ENCODE peak calls at places on chromosomes 13 and 19, in six cellular contexts. E is A549; I is CD8-positive, alpha-beta memory T cell; O is activated CD4-positive, alpha-beta T cell treated with anti-CD3 and anti-CD28 coated beads for 24 hours; Y is stimulated activated CD8-positive, alpha-beta memory T cell treated with anti-CD3 and anti-CD28 coated beads, Interleukin-4, amount 100 ng/mL, for 24 hours; L is T1000. X is an unnamed sample.

GRCh38 chr13:89943139-89943538 is 1404.3 kb upstream of the MIR17HG start:
- DNase-seq in E (no peak), I (no peak), O (no peak), Y (no peak), L (no peak), X (no peak)

GRCh38 chr13:97904059-97904458 is 49.4 kb upstream of the IPO5 start:
- DNase-seq in E (no peak), I (no peak), O (no peak), Y (no peak), L (no peak), X (no peak)

GRCh38 chr13:59318320-59318930 is 845.3 kb downstream of the DIAPH3 start:
- DNase-seq in E (peak; percentile 42), I (peak; percentile 10), O (peak; percentile 17), Y (peak; percentile 23), L (peak; percentile 1), X (peak; percentile 67)

GRCh38 chr13:106700007-106700950 is 132.3 kb upstream of the ARGLU1 start:
- DNase-seq in E (no peak), I (no peak), O (no peak), Y (no peak), L (no peak), X (no peak)

GRCh38 chr19:17475541-17476115 is 5.3 kb downstream of the SLC27A1 start:
- DNase-seq in E (no peak), I (no peak), O (no peak), Y (no peak), L (no peak), X (no peak)

GRCh38 chr13:48383384-48383783 is 29.5 kb downstream of the LPAR6 start:
- DNase-seq in E (no peak), I (no peak), O (no peak), Y (no peak), L (no peak), X (no peak)

GRCh38 chr13:96130818-96131217 is 40.9 kb downstream of the HS6ST3 start:
- DNase-seq in E (no peak), I (no peak), O (no peak), Y (no peak), L (no peak), X (no peak)

GRCh38 chr19:43562698-43563241 is 12.6 kb downstream of the XRCC1 start:
- DNase-seq in E (no peak), I (peak; percentile 78), O (peak; percentile 36), Y (peak; percentile 57), L (peak; percentile 35), X (peak; percentile 43)

GRCh38 chr13:84121456-84121855 is 239.2 kb upstream of the SLITRK1 start:
- DNase-seq in E (no peak), I (no peak), O (no peak), Y (no peak), L (no peak), X (no peak)

GRCh38 chr13:63838366-63839110 is 2422.9 kb upstream of the PCDH20 start:
- DNase-seq in E (no peak), I (no peak), O (no peak), Y (no peak), L (no peak), X (no peak)

GRCh38 chr19:45172173-45172572 is 5.9 kb downstream of the TRAPPC6A start:
- DNase-seq in E (no peak), I (no peak), O (no peak), Y (no peak), L (no peak), X (no peak)

GRCh38 chr13:94239135-94239534 is 240.3 kb downstream of the DCT start:
- DNase-seq in E (no peak), I (no peak), O (peak; percentile 11), Y (no peak), L (no peak), X (no peak)

GRCh38 chr13:102374726-102375125 is 27.1 kb downstream of the FGF14 start:
- DNase-seq in E (no peak), I (no peak), O (no peak), Y (no peak), L (no peak), X (no peak)

GRCh38 chr19:53132231-53132991 is at the start of gene ZNF415:
- DNase-seq in E (no peak), I (no peak), O (peak; percentile 18), Y (peak; percentile 10), L (peak; percentile 47), X (peak; percentile 37)

GRCh38 chr13:95288899-95289500 is 12.3 kb downstream of the ABCC4 start:
- DNase-seq in E (no peak), I (no peak), O (no peak), Y (no peak), L (no peak), X (no peak)

GRCh38 chr13:27082325-27082724 is 89.3 kb downstream of the USP12 start:
- DNase-seq in E (no peak), I (no peak), O (no peak), Y (no peak), L (no peak), X (no peak)

GRCh38 chr19:3687774-3688706 is 12.2 kb downstream of the PIP5K1C start:
- DNase-seq in E (no peak), I (peak; percentile 23), O (no peak), Y (no peak), L (no peak), X (no peak)

GRCh38 chr13:74306496-74306895 is 172.3 kb upstream of the KLF12 start:
- DNase-seq in E (no peak), I (no peak), O (no peak), Y (no peak), L (no peak), X (no peak)

GRCh38 chr13:26457212-26457611 is 100.3 kb upstream of the WASF3 start:
- DNase-seq in E (peak; percentile 5), I (no peak), O (no peak), Y (no peak), L (no peak), X (no peak)

GRCh38 chr13:33271759-33272158 is 13.8 kb downstream of the STARD13 start:
- DNase-seq in E (no peak), I (no peak), O (no peak), Y (no peak), L (no peak), X (no peak)

GRCh38 chr13:97974773-97975172 is 21.3 kb downstream of the IPO5 start:
- DNase-seq in E (no peak), I (no peak), O (no peak), Y (no peak), L (no peak), X (no peak)

GRCh38 chr19:40231544-40232424 is 5.3 kb upstream of the CCNP start:
- DNase-seq in E (no peak), I (no peak), O (no peak), Y (no peak), L (no peak), X (no peak)

GRCh38 chr19:23823952-23824389 is 65.3 kb upstream of the ZNF681 start:
- DNase-seq in E (peak; percentile 30), I (no peak), O (no peak), Y (no peak), L (no peak), X (no peak)